ENCODE peak calls at places on chromosome 5, in five cellular contexts. H, F, G, K and N are unnamed samples.

GRCh38 chr5:31598640-31599611 is 40.0 kb upstream of the PDZD2 start:
- DNase-seq in H (no peak), F (no peak), G (no peak), K (no peak), N (no peak)

GRCh38 chr5:53819482-53819881 is 259.0 kb downstream of the NDUFS4 start:
- DNase-seq in H (no peak), F (peak), G (no peak), K (no peak), N (peak)

GRCh38 chr5:40410939-40411635 is 268.6 kb upstream of the PTGER4 start:
- DNase-seq in H (no peak), F (no peak), G (no peak), K (no peak), N (no peak)

GRCh38 chr5:23332650-23333251 is 174.7 kb upstream of the PRDM9 start:
- DNase-seq in H (no peak), F (peak), G (no peak), K (no peak), N (no peak)

GRCh38 chr5:148970228-148970627 is 92.6 kb downstream of the SH3TC2 start:
- DNase-seq in H (no peak), F (no peak), G (peak), K (peak), N (no peak)

GRCh38 chr5:26482817-26483375 is 555.5 kb downstream of the CDH9 start:
- DNase-seq in H (no peak), F (peak), G (no peak), K (no peak), N (no peak)

GRCh38 chr5:1654786-1655495 is 131.2 kb upstream of the LPCAT1 start:
- DNase-seq in H (no peak), F (no peak), G (no peak), K (no peak), N (no peak)

GRCh38 chr5:54457094-54457531 is 1.6 kb downstream of the HSPB3 start:
- DNase-seq in H (no peak), F (peak), G (peak), K (peak), N (no peak)

GRCh38 chr5:100708625-100709171 is 173.5 kb downstream of the FAM174A start:
- DNase-seq in H (no peak), F (no peak), G (no peak), K (no peak), N (no peak)

GRCh38 chr5:133525048-133525447 is 87.3 kb downstream of the FSTL4 start:
- DNase-seq in H (no peak), F (no peak), G (no peak), K (no peak), N (no peak)

GRCh38 chr5:143023447-143024096 is 253.4 kb downstream of the ARHGAP26 start:
- DNase-seq in H (peak), F (no peak), G (peak), K (peak), N (no peak)

GRCh38 chr5:54309751-54310432 is 481 bp downstream of the ARL15 start:
- DNase-seq in H (peak), F (peak), G (no peak), K (peak), N (peak)

GRCh38 chr5:14341571-14342225 is 198.6 kb downstream of the TRIO start:
- DNase-seq in H (no peak), F (no peak), G (no peak), K (no peak), N (no peak)

GRCh38 chr5:132812949-132813598 is at the start of gene SOWAHA:
- DNase-seq in H (no peak), F (no peak), G (no peak), K (peak), N (no peak)

GRCh38 chr5:17235736-17236330 is 18.4 kb downstream of the BASP1 start:
- DNase-seq in H (no peak), F (no peak), G (no peak), K (no peak), N (no peak)

GRCh38 chr5:69170969-69171368 is 4.0 kb downstream of the CCNB1 start:
- DNase-seq in H (no peak), F (no peak), G (no peak), K (no peak), N (no peak)

GRCh38 chr5:69166686-69167487 is at the start of gene CCNB1:
- DNase-seq in H (peak), F (peak), G (peak), K (peak), N (peak)

GRCh38 chr5:69167488-69167845 is 517 bp downstream of the CCNB1 start:
- DNase-seq in H (no peak), F (no peak), G (no peak), K (no peak), N (peak)
- TF ChIP-seq POLR2A in H (no peak), F (no peak), G (no peak), K (no peak), N (no peak)

DNA sequence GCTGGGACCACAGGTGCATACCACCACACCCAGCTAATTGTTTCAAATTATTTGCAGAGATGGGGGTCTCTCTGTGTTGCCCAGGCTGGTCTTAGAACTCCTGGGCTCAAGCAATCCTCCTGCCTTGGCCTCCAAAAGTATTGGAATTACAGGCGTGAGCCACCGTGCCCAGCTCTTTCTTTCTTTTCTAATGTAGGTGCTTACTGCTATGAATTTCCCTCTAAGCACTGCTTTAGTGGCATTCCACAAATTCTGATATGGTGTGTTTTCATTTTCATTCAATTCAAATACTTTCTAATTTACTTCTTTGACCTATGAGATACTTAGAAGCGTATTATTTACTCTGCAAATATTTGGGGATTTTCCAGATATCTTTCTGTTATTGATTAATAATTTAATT is 14.9 kb downstream of the HMGXB3 start:
- DNase-seq in H (no peak), F (no peak), G (no peak), K (no peak), N (no peak)
- TF ChIP-seq POLR2A in H (no peak), F (no peak), G (no peak), K (no peak), N (no peak)

DNA sequence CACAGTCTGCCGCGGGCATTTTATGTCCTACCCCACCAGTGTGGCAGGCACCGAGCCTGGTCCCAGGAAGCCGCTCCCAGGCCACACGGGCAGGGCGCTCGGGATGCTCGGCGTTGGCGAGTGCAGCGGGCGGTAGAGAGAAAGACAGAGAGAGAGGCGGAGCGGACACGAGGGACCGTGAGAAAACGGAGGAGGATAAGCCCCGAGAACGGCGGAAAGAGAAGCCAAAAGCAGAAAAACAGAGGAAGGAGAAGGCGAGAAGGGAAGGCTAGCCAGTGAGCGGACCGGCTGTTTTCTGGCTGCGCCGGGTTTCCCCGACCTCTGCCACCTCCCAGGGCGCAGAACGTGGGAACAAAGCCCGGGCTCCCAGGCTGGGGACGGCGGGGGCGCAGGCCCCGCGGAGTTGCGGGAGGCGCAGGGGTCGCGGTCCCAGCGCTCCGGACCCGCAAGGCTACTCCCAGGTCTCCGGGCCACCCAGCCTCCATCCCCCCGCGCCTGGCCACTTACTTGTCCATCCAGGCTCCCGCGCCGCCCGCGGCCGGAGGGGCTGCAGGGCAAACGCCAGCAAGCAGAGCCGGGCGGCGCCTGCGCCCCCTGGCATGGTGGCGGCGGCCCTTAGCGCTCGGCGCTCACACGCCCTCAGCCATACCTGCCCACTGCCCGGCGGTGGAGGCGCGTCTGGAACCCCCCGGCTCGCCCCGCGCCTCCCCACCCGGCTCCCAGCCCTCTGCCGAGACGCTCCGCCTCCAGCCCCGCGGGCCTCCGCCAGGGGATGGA is at the start of gene ADAM19:
- DNase-seq in H (peak), F (peak), G (no peak), K (no peak), N (peak)
- TF ChIP-seq POLR2A in H (peak), F (peak), G (no peak), K (no peak), N (no peak)

DNA sequence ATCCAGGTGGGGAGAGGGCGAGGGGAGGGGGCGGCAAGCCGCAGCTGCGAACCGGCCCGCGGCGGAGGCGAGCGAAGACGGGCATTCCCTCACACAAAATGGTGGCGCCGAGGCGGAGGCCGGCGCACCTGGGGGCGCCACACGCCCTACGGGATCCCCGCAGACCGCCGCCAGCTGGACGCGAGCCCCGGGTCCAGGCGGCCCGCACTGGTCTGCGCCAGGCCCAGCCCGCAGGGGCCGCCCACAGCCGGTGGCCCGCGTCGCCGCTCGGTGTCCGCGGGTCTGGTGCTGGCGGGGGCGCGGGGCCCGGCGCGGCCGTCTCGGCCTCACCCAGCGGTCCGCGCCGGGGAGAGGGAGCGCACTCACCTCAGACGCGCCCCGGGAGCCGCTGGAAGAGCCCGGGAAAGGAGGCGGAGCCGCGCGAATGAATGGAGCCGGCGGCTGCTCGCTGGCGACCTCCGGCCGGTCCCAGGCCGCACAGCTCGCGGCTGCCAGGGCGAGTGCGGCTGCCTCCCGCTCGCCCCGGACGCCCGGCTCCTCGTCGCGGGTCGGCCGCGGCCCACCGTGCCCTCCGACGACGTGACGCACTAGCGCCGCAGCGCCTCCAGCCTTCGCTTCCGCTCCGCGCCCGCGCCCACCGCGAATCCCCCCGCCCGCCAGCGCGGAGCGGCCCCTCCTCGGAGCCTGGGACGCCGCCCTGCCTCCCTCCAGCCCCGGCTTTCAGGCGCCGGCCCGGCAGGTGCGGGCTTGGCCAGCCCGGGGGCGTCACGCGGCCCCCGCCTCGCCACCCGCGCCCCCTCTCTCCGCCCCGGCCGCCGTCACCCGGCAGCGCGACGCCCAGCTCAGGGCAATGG is at the start of gene FAM169A:
- DNase-seq in H (no peak), F (peak), G (no peak), K (peak), N (peak)
- TF ChIP-seq POLR2A in H (peak), F (peak), G (no peak), K (no peak), N (no peak)

DNA sequence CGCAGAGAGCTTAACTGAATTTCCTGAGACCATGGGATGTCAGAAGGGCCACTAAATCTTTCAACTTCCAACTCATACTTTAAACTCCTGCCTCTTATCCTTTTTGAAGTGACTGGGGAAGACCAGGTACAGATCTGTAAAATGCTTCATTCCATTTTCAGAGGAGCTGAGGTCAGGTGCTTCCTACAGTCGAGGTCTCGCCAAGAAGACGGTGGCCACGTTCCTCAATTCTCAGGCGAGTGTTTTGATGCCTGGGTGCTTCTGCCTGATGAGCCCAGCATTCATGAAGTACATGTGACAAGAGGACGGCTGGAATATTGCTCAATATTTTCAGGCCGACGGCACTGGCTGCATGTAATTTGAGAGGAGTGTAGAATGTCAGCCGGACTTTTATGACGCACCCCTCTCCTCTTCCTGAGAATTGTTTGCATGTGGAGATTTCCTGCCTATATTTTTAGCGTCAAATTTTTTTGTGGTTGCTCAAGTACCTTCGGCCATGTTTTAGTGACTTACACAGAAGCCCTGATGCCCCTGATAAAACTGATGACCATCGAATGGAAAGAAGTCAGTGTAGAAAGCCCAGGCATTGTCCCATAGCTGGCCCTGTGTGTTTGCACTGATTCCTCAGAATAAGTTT is 38.8 kb upstream of the GLRX start:
- DNase-seq in H (peak), F (peak), G (peak), K (peak), N (no peak)
- TF ChIP-seq POLR2A in H (no peak), F (no peak), G (peak), K (no peak), N (no peak)

DNA sequence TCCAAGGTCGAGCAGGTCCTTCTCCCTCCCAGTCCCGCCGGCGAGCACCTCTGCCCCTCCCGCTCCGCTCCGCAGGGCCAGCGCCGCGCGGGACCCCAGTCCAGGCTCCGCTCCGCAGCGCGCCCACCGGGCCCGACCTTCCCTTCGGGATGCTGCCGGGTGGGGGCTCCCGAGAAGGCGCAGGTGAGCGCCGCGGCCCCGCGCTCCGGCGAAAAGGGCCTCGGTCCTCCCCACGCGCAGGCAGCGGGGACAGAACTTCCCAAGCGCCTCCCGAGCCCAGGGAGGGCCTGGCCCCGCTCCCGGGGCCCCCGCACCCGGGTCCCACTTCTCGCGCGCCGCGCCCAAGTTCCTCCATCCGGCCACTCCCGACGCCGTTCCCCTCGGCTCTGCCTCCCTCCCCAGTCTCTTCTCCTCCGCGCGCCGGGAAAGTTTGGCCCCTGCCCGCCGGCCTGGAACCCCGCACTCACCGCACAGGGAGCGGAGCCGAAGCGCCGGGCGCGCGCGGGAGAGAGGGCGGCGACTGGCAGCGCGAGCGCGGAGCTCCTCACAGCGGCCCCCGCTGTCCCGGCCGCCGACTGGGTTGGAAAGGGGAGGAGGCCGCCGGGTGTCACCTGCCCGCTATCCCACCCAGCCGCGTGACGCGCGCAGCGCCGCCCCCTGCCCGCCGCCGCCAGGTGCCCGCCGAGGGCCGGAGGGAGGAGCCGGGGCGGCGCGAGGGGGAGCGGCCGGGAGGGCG is at the start of gene ELOVL7:
- DNase-seq in H (no peak), F (peak), G (no peak), K (peak), N (peak)
- TF ChIP-seq POLR2A in H (peak), F (no peak), G (no peak), K (no peak), N (no peak)

GRCh38 chr5:103617090-103617489 is 54.5 kb upstream of the NUDT12 start:
- DNase-seq in H (no peak), F (no peak), G (no peak), K (no peak), N (no peak)
- TF ChIP-seq POLR2A in H (no peak), F (no peak), G (no peak), K (no peak), N (no peak)